ENCODE peak calls at places on chromosomes 3 and 15, in nine cellular contexts. F is gastrocnemius medialis; N is sigmoid colon; E is heart right ventricle; I is right cardiac atrium; U is CD8-positive, alpha-beta T cell; G is GM06990; W is neuronal stem cell; V is A549. O is an unnamed sample.

GRCh38 chr3:183590442-183590841 is 34.9 kb upstream of the KLHL6 start:
- DNase-seq in N (no peak), V (no peak), U (no peak), G (no peak), E (no peak), W (no peak), I (no peak), F (no peak), O (no peak)

GRCh38 chr3:123406598-123406997 is 42.3 kb downstream of the ADCY5 start:
- DNase-seq in F (peak; percentile 52), W (no peak), G (no peak), E (peak; percentile 82), I (peak; percentile 90), U (no peak), V (no peak), N (peak; percentile 98), O (no peak)

GRCh38 chr15:65651831-65652749 is 30.4 kb downstream of the SLC24A1 start:
- DNase-seq in G (no peak), E (no peak), U (no peak), W (no peak), F (no peak), I (no peak), V (no peak), N (no peak), O (no peak)

GRCh38 chr3:188796122-188796631 is 375.6 kb upstream of the TPRG1 start:
- DNase-seq in E (no peak), I (no peak), U (no peak), G (peak; percentile 2), W (no peak), V (no peak), N (no peak), F (no peak), O (no peak)

GRCh38 chr3:106542101-106542769 is 673.4 kb upstream of the CBLB start:
- DNase-seq in N (no peak), W (peak; percentile 29), I (no peak), F (no peak), E (no peak), V (no peak), G (no peak), U (no peak), O (no peak)

GRCh38 chr15:96051598-96051997 is 278.9 kb upstream of the NR2F2 start:
- DNase-seq in F (no peak), G (no peak), E (no peak), W (no peak), V (no peak), I (no peak), U (no peak), N (no peak), O (no peak)

GRCh38 chr3:23587513-23587912 is 218.2 kb upstream of the UBE2E1 start:
- DNase-seq in V (no peak), I (no peak), U (no peak), G (no peak), N (no peak), E (no peak), W (no peak), F (no peak), O (no peak)

GRCh38 chr15:64808785-64809453 is 16.5 kb downstream of the PIF1 start:
- DNase-seq in U (no peak), F (no peak), G (no peak), W (no peak), N (no peak), E (no peak), I (peak; percentile 12), V (no peak), O (no peak)

GRCh38 chr15:89356634-89357298 is 22.1 kb upstream of the POLG start:
- DNase-seq in G (no peak), F (no peak), I (no peak), V (peak; percentile 60), N (no peak), E (no peak), W (no peak), U (no peak), O (no peak)

GRCh38 chr15:79897380-79897678 is 515 bp upstream of the MTHFS start:
- DNase-seq in V (no peak), E (no peak), U (no peak), G (no peak), W (no peak), N (no peak), F (no peak), I (no peak), O (no peak)

GRCh38 chr3:118262800-118263402 is 771.7 kb downstream of the IGSF11 start:
- DNase-seq in F (no peak), G (no peak), I (no peak), V (no peak), E (no peak), W (no peak), N (no peak), U (no peak), O (no peak)

GRCh38 chr15:25737218-25737643 is 125.9 kb downstream of the ATP10A start:
- DNase-seq in F (peak; percentile 36), U (no peak), E (peak; percentile 48), N (peak; percentile 57), G (no peak), I (peak; percentile 77), W (no peak), V (no peak), O (no peak)

GRCh38 chr15:25178835-25179672 is 224.3 kb downstream of the SNRPN start:
- DNase-seq in E (peak; percentile 4), F (peak; percentile 1), W (no peak), U (no peak), V (no peak), I (peak; percentile 13), G (no peak), N (no peak), O (no peak)

GRCh38 chr15:70789213-70789612 is 25.9 kb upstream of the UACA start:
- DNase-seq in U (no peak), E (no peak), F (no peak), N (no peak), G (no peak), W (no peak), V (peak; percentile 68), I (no peak), O (no peak)

GRCh38 chr3:13706451-13706850 is 157.5 kb downstream of the FBLN2 start:
- DNase-seq in E (no peak), N (peak; percentile 24), I (no peak), W (no peak), U (no peak), G (no peak), V (no peak), F (peak; percentile 2), O (peak; percentile 1)

GRCh38 chr15:65032823-65033537 is 3.5 kb upstream of the MTFMT start:
- DNase-seq in V (peak; percentile 96), W (peak; percentile 69), N (peak; percentile 74), G (peak; percentile 49), U (no peak), E (peak; percentile 50), I (peak; percentile 81), F (peak; percentile 51), O (peak; percentile 92)

GRCh38 chr15:57091626-57092025 is 173.2 kb downstream of the TCF12 start:
- DNase-seq in W (no peak), G (no peak), U (no peak), V (no peak), F (no peak), E (no peak), N (no peak), I (no peak), O (no peak)

GRCh38 chr15:78364233-78364632 is 24.1 kb downstream of the CRABP1 start:
- DNase-seq in W (no peak), I (no peak), V (no peak), G (no peak), N (peak; percentile 68), U (no peak), E (peak; percentile 23), F (no peak), O (no peak)

GRCh38 chr3:127035672-127036071 is 52.8 kb downstream of the PLXNA1 start:
- DNase-seq in V (peak; percentile 55), G (no peak), N (peak; percentile 83), W (no peak), F (peak; percentile 38), I (peak; percentile 86), U (no peak), E (peak; percentile 62), O (no peak)

DNA sequence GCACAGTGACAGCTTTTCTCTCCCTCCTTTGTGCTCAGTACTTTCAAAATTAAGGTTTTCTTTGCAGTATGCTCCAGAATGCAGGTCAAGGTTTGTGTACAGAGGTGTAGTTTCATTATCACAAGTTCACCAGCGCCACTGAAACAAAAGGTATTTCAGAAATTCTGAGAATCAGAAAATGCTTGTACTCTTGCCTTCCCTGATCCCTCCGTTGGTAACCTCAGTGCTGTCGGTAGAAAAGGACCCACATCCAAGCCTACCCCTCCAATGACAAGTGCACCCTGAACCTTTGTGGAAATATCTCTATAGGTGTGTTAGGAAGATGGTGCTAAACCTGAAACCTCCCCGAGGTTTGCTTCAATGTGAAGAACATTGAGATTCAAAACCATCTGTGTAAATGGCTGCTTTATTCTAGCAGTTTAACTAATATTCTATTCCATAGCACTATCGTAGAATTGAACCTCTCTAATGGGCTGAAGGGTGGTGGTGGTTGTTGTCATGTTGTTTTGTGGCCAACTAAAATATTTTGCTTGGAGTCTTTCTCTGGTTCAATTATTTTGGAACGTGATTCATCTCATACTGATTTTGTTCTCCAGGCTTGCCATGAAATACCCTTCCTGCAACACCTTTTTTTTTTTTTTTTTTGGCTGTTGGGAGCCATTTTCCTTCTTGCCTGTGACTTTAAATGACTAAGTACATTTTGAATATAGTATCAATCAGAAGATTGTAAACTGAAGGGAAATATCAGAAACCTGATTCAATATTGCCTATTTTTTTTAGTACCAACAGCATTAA is 20.7 kb downstream of the ZBTB38 start:
- DNase-seq in V (no peak), I (no peak), W (no peak), U (no peak), G (no peak), F (no peak), E (no peak), N (no peak), O (no peak)
- H3K4me3 ChIP-seq in V (no peak overlapping the region), I (no peak overlapping the region), W (no peak overlapping the region), U (no peak overlapping the region), G (peak overlapping the region; percentile 71), F (no peak overlapping the region), E (no peak overlapping the region), N (no peak overlapping the region), O (no peak overlapping the region)

GRCh38 chr15:85444329-85444605 is 63.9 kb downstream of the AKAP13 start:
- DNase-seq in E (no peak), N (no peak), F (no peak), I (no peak), W (no peak), U (no peak), G (no peak), V (no peak), O (no peak)
- H3K4me3 ChIP-seq in E (no peak overlapping the region), N (no peak overlapping the region), F (no peak overlapping the region), I (no peak overlapping the region), W (no peak overlapping the region), U (no peak overlapping the region), G (no peak overlapping the region), V (no peak overlapping the region), O (no peak overlapping the region)

DNA sequence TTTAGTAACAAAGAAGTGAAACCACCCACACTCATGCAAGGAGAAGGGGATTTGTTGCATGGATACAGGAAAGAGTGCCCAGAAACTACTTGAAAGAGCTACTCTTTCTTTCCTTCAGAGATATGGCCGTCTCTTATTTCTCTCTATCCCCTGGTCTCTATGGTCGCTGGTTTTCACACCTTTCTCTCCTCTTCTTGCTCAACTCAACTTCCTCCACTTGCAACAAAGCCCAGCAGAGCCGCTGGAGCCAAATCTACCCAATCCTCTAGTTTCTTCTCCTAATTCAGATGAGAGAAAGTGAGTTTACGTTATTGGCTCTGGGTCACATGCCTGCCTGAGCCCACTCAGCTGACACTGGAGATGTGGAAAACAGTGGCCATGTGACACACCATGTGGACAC is 215.2 kb downstream of the OSBPL10 start:
- DNase-seq in N (no peak), F (no peak), I (no peak), E (no peak), W (no peak), V (no peak), U (no peak), G (no peak), O (no peak)
- H3K4me3 ChIP-seq in N (no peak overlapping the region), F (no peak overlapping the region), I (no peak overlapping the region), E (no peak overlapping the region), W (no peak overlapping the region), V (no peak overlapping the region), U (no peak overlapping the region), G (no peak overlapping the region), O (no peak overlapping the region)

GRCh38 chr3:156682963-156683362 is 8.6 kb downstream of the TIPARP start:
- DNase-seq in U (no peak), V (no peak), F (no peak), G (no peak), I (no peak), N (no peak), E (no peak), W (no peak), O (no peak)
- H3K4me3 ChIP-seq in U (no peak overlapping the region), V (no peak overlapping the region), F (no peak overlapping the region), G (no peak overlapping the region), I (no peak overlapping the region), N (no peak overlapping the region), E (no peak overlapping the region), W (no peak overlapping the region), O (no peak overlapping the region)